ENCODE peak calls at places on chromosomes 7 and 10, in nine cellular contexts. One of them, this sample, is unnamed.

GRCh38 chr10:5829267-5829666 is 16.0 kb upstream of the GDI2 start:
- DNase-seq in fibroblast of the aortic adventitia: no peak
- DNase-seq in fibroblast of mammary gland: no peak
- DNase-seq in cardiac fibroblast: no peak
- DNase-seq in neural crest cell: no peak
- DNase-seq in chondrocyte: peak
- DNase-seq in osteocyte: no peak
- DNase-seq in progenitor cell of endocrine pancreas: no peak
- DNase-seq in HepG2: no peak
- DNase-seq in this sample: no peak

GRCh38 chr7:44264221-44264956 is 61.0 kb downstream of the CAMK2B start:
- DNase-seq in fibroblast of the aortic adventitia: no peak
- DNase-seq in fibroblast of mammary gland: no peak
- DNase-seq in cardiac fibroblast: no peak
- DNase-seq in neural crest cell: no peak
- DNase-seq in chondrocyte: no peak
- DNase-seq in osteocyte: no peak
- DNase-seq in progenitor cell of endocrine pancreas: no peak
- DNase-seq in HepG2: no peak
- DNase-seq in this sample: no peak

GRCh38 chr10:49564461-49565009 is 25.6 kb upstream of the ERCC6 start:
- DNase-seq in fibroblast of the aortic adventitia: peak
- DNase-seq in fibroblast of mammary gland: no peak
- DNase-seq in cardiac fibroblast: no peak
- DNase-seq in neural crest cell: no peak
- DNase-seq in chondrocyte: no peak
- DNase-seq in osteocyte: no peak
- DNase-seq in progenitor cell of endocrine pancreas: no peak
- DNase-seq in HepG2: no peak
- DNase-seq in this sample: no peak

GRCh38 chr10:121734517-121735137 is 136.4 kb upstream of the FGFR2 start:
- DNase-seq in fibroblast of the aortic adventitia: peak
- DNase-seq in fibroblast of mammary gland: peak
- DNase-seq in cardiac fibroblast: peak
- DNase-seq in neural crest cell: peak
- DNase-seq in chondrocyte: no peak
- DNase-seq in osteocyte: no peak
- DNase-seq in progenitor cell of endocrine pancreas: no peak
- DNase-seq in HepG2: peak
- DNase-seq in this sample: no peak

GRCh38 chr10:106537866-106538265 is 626.6 kb downstream of the SORCS1 start:
- DNase-seq in fibroblast of the aortic adventitia: no peak
- DNase-seq in fibroblast of mammary gland: no peak
- DNase-seq in cardiac fibroblast: no peak
- DNase-seq in neural crest cell: no peak
- DNase-seq in chondrocyte: no peak
- DNase-seq in osteocyte: no peak
- DNase-seq in progenitor cell of endocrine pancreas: no peak
- DNase-seq in HepG2: no peak
- DNase-seq in this sample: no peak

GRCh38 chr7:94296886-94297285 is 97.8 kb upstream of the COL1A2 start:
- DNase-seq in fibroblast of the aortic adventitia: no peak
- DNase-seq in fibroblast of mammary gland: peak
- DNase-seq in cardiac fibroblast: no peak
- DNase-seq in neural crest cell: no peak
- DNase-seq in chondrocyte: no peak
- DNase-seq in osteocyte: no peak
- DNase-seq in progenitor cell of endocrine pancreas: no peak
- DNase-seq in HepG2: no peak
- DNase-seq in this sample: no peak

GRCh38 chr10:66982792-66983481 is 57.1 kb downstream of the LRRTM3 start:
- DNase-seq in fibroblast of the aortic adventitia: no peak
- DNase-seq in fibroblast of mammary gland: no peak
- DNase-seq in cardiac fibroblast: no peak
- DNase-seq in neural crest cell: no peak
- DNase-seq in chondrocyte: no peak
- DNase-seq in osteocyte: no peak
- DNase-seq in progenitor cell of endocrine pancreas: no peak
- DNase-seq in HepG2: no peak
- DNase-seq in this sample: no peak

GRCh38 chr7:130887182-130888016 is 153.4 kb upstream of the KLF14 start:
- DNase-seq in fibroblast of the aortic adventitia: peak
- DNase-seq in fibroblast of mammary gland: peak
- DNase-seq in cardiac fibroblast: peak
- DNase-seq in neural crest cell: no peak
- DNase-seq in chondrocyte: no peak
- DNase-seq in osteocyte: no peak
- DNase-seq in progenitor cell of endocrine pancreas: no peak
- DNase-seq in HepG2: peak
- DNase-seq in this sample: no peak

GRCh38 chr10:44998146-44998631 is 2.5 kb upstream of the ZNF22 start:
- DNase-seq in fibroblast of the aortic adventitia: peak
- DNase-seq in fibroblast of mammary gland: peak
- DNase-seq in cardiac fibroblast: peak
- DNase-seq in neural crest cell: no peak
- DNase-seq in chondrocyte: no peak
- DNase-seq in osteocyte: no peak
- DNase-seq in progenitor cell of endocrine pancreas: no peak
- DNase-seq in HepG2: no peak
- DNase-seq in this sample: no peak

GRCh38 chr7:28556671-28557070 is 144.4 kb downstream of the CREB5 start:
- DNase-seq in fibroblast of the aortic adventitia: no peak
- DNase-seq in fibroblast of mammary gland: no peak
- DNase-seq in cardiac fibroblast: no peak
- DNase-seq in neural crest cell: no peak
- DNase-seq in chondrocyte: no peak
- DNase-seq in osteocyte: no peak
- DNase-seq in progenitor cell of endocrine pancreas: no peak
- DNase-seq in HepG2: no peak
- DNase-seq in this sample: no peak

GRCh38 chr7:5636446-5636835 is 145.0 kb downstream of the RNF216 start:
- DNase-seq in fibroblast of the aortic adventitia: peak
- DNase-seq in fibroblast of mammary gland: peak
- DNase-seq in cardiac fibroblast: no peak
- DNase-seq in neural crest cell: no peak
- DNase-seq in chondrocyte: no peak
- DNase-seq in osteocyte: no peak
- DNase-seq in progenitor cell of endocrine pancreas: no peak
- DNase-seq in HepG2: peak
- DNase-seq in this sample: no peak

GRCh38 chr7:127995866-127996215 is 35.4 kb downstream of the LRRC4 start:
- DNase-seq in fibroblast of the aortic adventitia: no peak
- DNase-seq in fibroblast of mammary gland: no peak
- DNase-seq in cardiac fibroblast: peak
- DNase-seq in neural crest cell: no peak
- DNase-seq in chondrocyte: no peak
- DNase-seq in osteocyte: no peak
- DNase-seq in progenitor cell of endocrine pancreas: no peak
- DNase-seq in HepG2: no peak
- DNase-seq in this sample: no peak

GRCh38 chr7:22729180-22729579 is 2.2 kb downstream of the IL6 start:
- DNase-seq in fibroblast of the aortic adventitia: peak
- DNase-seq in fibroblast of mammary gland: no peak
- DNase-seq in cardiac fibroblast: peak
- DNase-seq in neural crest cell: no peak
- DNase-seq in chondrocyte: no peak
- DNase-seq in osteocyte: no peak
- DNase-seq in progenitor cell of endocrine pancreas: no peak
- DNase-seq in HepG2: no peak
- DNase-seq in this sample: no peak

GRCh38 chr7:115548756-115549155 is 481.8 kb downstream of the TFEC start:
- DNase-seq in fibroblast of the aortic adventitia: peak
- DNase-seq in fibroblast of mammary gland: no peak
- DNase-seq in cardiac fibroblast: no peak
- DNase-seq in neural crest cell: no peak
- DNase-seq in chondrocyte: no peak
- DNase-seq in osteocyte: no peak
- DNase-seq in progenitor cell of endocrine pancreas: no peak
- DNase-seq in HepG2: no peak
- DNase-seq in this sample: no peak

GRCh38 chr7:126529833-126530232 is 722.9 kb downstream of the GRM8 start:
- DNase-seq in fibroblast of the aortic adventitia: no peak
- DNase-seq in fibroblast of mammary gland: no peak
- DNase-seq in cardiac fibroblast: no peak
- DNase-seq in neural crest cell: no peak
- DNase-seq in chondrocyte: no peak
- DNase-seq in osteocyte: no peak
- DNase-seq in progenitor cell of endocrine pancreas: no peak
- DNase-seq in HepG2: no peak
- DNase-seq in this sample: no peak

GRCh38 chr7:44075296-44076075 is 6.8 kb downstream of the POLM start:
- DNase-seq in fibroblast of the aortic adventitia: no peak
- DNase-seq in fibroblast of mammary gland: no peak
- DNase-seq in cardiac fibroblast: no peak
- DNase-seq in neural crest cell: no peak
- DNase-seq in chondrocyte: peak
- DNase-seq in osteocyte: no peak
- DNase-seq in progenitor cell of endocrine pancreas: no peak
- DNase-seq in HepG2: no peak
- DNase-seq in this sample: no peak

GRCh38 chr10:132396495-132397035 is 435 bp upstream of the PWWP2B start:
- DNase-seq in fibroblast of the aortic adventitia: no peak
- DNase-seq in fibroblast of mammary gland: peak
- DNase-seq in cardiac fibroblast: peak
- DNase-seq in neural crest cell: peak
- DNase-seq in chondrocyte: no peak
- DNase-seq in osteocyte: no peak
- DNase-seq in progenitor cell of endocrine pancreas: peak
- DNase-seq in HepG2: peak
- DNase-seq in this sample: peak
- TF ChIP-seq CTCF in fibroblast of the aortic adventitia: peak
- TF ChIP-seq CTCF in fibroblast of mammary gland: no peak
- TF ChIP-seq CTCF in cardiac fibroblast: no peak
- TF ChIP-seq CTCF in neural crest cell: peak
- TF ChIP-seq CTCF in chondrocyte: peak
- TF ChIP-seq CTCF in osteocyte: peak
- TF ChIP-seq CTCF in progenitor cell of endocrine pancreas: peak
- TF ChIP-seq CTCF in HepG2: peak
- TF ChIP-seq CTCF in this sample: peak

DNA sequence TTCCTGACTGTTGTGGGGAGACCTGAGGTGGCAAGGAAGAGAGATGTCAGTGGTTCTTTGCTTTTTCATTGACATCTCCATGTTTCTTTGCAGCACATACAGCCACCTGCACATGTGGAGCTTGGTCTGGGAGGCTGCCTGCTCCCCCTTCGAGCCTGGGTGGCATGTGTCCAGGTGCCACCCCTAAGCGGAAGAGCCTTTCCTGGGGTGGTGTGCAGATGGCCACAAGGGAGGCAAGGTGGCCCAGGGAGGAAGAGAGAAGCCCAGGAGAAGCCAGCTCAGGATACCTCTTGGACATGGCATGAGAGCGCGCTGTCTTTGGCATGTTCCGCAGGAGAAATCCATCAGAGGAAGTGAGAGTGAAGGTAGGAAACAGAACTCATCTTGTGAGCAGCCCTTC is 105.9 kb upstream of the NPTX2 start:
- DNase-seq in fibroblast of the aortic adventitia: no peak
- DNase-seq in fibroblast of mammary gland: no peak
- DNase-seq in cardiac fibroblast: no peak
- DNase-seq in neural crest cell: no peak
- DNase-seq in chondrocyte: peak
- DNase-seq in osteocyte: no peak
- DNase-seq in progenitor cell of endocrine pancreas: no peak
- DNase-seq in HepG2: no peak
- DNase-seq in this sample: no peak
- TF ChIP-seq CTCF in fibroblast of the aortic adventitia: no peak
- TF ChIP-seq CTCF in fibroblast of mammary gland: no peak
- TF ChIP-seq CTCF in cardiac fibroblast: no peak
- TF ChIP-seq CTCF in neural crest cell: no peak
- TF ChIP-seq CTCF in chondrocyte: no peak
- TF ChIP-seq CTCF in osteocyte: no peak
- TF ChIP-seq CTCF in progenitor cell of endocrine pancreas: no peak
- TF ChIP-seq CTCF in HepG2: no peak
- TF ChIP-seq CTCF in this sample: no peak

GRCh38 chr7:16668049-16668858 is 22.3 kb downstream of the BZW2 start:
- DNase-seq in fibroblast of the aortic adventitia: peak
- DNase-seq in fibroblast of mammary gland: peak
- DNase-seq in cardiac fibroblast: peak
- DNase-seq in neural crest cell: no peak
- DNase-seq in chondrocyte: no peak
- DNase-seq in osteocyte: no peak
- DNase-seq in progenitor cell of endocrine pancreas: no peak
- DNase-seq in HepG2: peak
- DNase-seq in this sample: no peak
- TF ChIP-seq CTCF in fibroblast of the aortic adventitia: peak
- TF ChIP-seq CTCF in fibroblast of mammary gland: peak
- TF ChIP-seq CTCF in cardiac fibroblast: peak
- TF ChIP-seq CTCF in neural crest cell: no peak
- TF ChIP-seq CTCF in chondrocyte: no peak
- TF ChIP-seq CTCF in osteocyte: no peak
- TF ChIP-seq CTCF in progenitor cell of endocrine pancreas: no peak
- TF ChIP-seq CTCF in HepG2: no peak
- TF ChIP-seq CTCF in this sample: no peak

GRCh38 chr7:64628192-64628591 is 37.7 kb upstream of the ZNF107 start:
- DNase-seq in fibroblast of the aortic adventitia: no peak
- DNase-seq in fibroblast of mammary gland: no peak
- DNase-seq in cardiac fibroblast: no peak
- DNase-seq in neural crest cell: no peak
- DNase-seq in chondrocyte: no peak
- DNase-seq in osteocyte: no peak
- DNase-seq in progenitor cell of endocrine pancreas: no peak
- DNase-seq in HepG2: no peak
- DNase-seq in this sample: no peak

GRCh38 chr7:64633401-64633800 is 32.5 kb upstream of the ZNF107 start:
- DNase-seq in fibroblast of the aortic adventitia: no peak
- DNase-seq in fibroblast of mammary gland: no peak
- DNase-seq in cardiac fibroblast: no peak
- DNase-seq in neural crest cell: no peak
- DNase-seq in chondrocyte: no peak
- DNase-seq in osteocyte: no peak
- DNase-seq in progenitor cell of endocrine pancreas: no peak
- DNase-seq in HepG2: no peak
- DNase-seq in this sample: no peak

GRCh38 chr7:64632029-64632428 is 33.9 kb upstream of the ZNF107 start:
- DNase-seq in fibroblast of the aortic adventitia: no peak
- DNase-seq in fibroblast of mammary gland: no peak
- DNase-seq in cardiac fibroblast: no peak
- DNase-seq in neural crest cell: no peak
- DNase-seq in chondrocyte: no peak
- DNase-seq in osteocyte: no peak
- DNase-seq in progenitor cell of endocrine pancreas: no peak
- DNase-seq in HepG2: no peak
- DNase-seq in this sample: no peak

GRCh38 chr7:64628721-64629120 is 37.2 kb upstream of the ZNF107 start:
- DNase-seq in fibroblast of the aortic adventitia: no peak
- DNase-seq in fibroblast of mammary gland: no peak
- DNase-seq in cardiac fibroblast: no peak
- DNase-seq in neural crest cell: no peak
- DNase-seq in chondrocyte: no peak
- DNase-seq in osteocyte: no peak
- DNase-seq in progenitor cell of endocrine pancreas: no peak
- DNase-seq in HepG2: no peak
- DNase-seq in this sample: no peak

DNA sequence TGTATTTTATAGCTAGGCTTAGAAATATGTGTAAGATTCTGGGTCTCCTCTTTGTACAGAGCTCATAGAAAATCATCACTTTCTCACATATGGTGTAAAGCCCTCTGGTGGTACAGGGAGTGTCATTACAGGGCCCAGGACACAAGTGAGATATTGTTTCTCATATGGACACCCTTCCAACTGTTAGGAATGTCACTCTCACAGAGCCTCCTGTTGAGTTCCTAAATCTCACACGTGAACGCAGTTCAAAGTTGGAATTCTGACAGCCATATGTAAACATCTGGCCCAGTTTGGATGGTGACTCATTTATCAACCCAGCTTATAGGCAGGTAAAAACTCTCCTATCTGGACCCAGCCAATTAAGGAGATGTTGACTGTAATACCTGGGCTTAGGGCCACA is 35.4 kb upstream of the ZNF107 start:
- DNase-seq in fibroblast of the aortic adventitia: peak
- DNase-seq in fibroblast of mammary gland: peak
- DNase-seq in cardiac fibroblast: peak
- DNase-seq in neural crest cell: no peak
- DNase-seq in chondrocyte: no peak
- DNase-seq in osteocyte: no peak
- DNase-seq in progenitor cell of endocrine pancreas: no peak
- DNase-seq in HepG2: peak
- DNase-seq in this sample: no peak
- TF ChIP-seq CTCF in fibroblast of the aortic adventitia: peak
- TF ChIP-seq CTCF in fibroblast of mammary gland: peak
- TF ChIP-seq CTCF in cardiac fibroblast: peak
- TF ChIP-seq CTCF in neural crest cell: peak
- TF ChIP-seq CTCF in chondrocyte: peak
- TF ChIP-seq CTCF in osteocyte: peak
- TF ChIP-seq CTCF in progenitor cell of endocrine pancreas: peak
- TF ChIP-seq CTCF in HepG2: peak
- TF ChIP-seq CTCF in this sample: peak